ENCODE peak calls at places on chromosomes 4 and X, in eight cellular contexts. E is Panc1, Y is psoas muscle, A is PC-9, Q is pancreas, T is HepG2, U is spleen, B is left ventricle myocardium inferior. I is an unnamed sample.

GRCh38 chrX:153814591-153815315 is 15.6 kb downstream of the PDZD4 start:
- DNase-seq in E (no peak), Y (no peak), A (no peak), Q (no peak), T (no peak), U (peak; percentile 56), B (no peak), I (no peak)

GRCh38 chr4:103105558-103106356 is 6.1 kb upstream of the BDH2 start:
- DNase-seq in E (no peak), Y (no peak), A (no peak), Q (no peak), T (no peak), U (no peak), B (no peak), I (no peak)

GRCh38 chr4:119046263-119046662 is 89.4 kb upstream of the MYOZ2 start:
- DNase-seq in E (no peak), Y (peak; percentile 93), A (no peak), Q (no peak), T (no peak), U (no peak), B (peak; percentile 83), I (no peak)

GRCh38 chrX:72021975-72022374 is 109.7 kb downstream of the RTL5 start:
- DNase-seq in E (no peak), Y (no peak), A (no peak), Q (no peak), T (no peak), U (no peak), B (no peak), I (peak; percentile 33)

GRCh38 chr4:88897180-88897579 is 159.8 kb downstream of the FAM13A start:
- DNase-seq in E (no peak), Y (no peak), A (no peak), Q (no peak), T (no peak), U (no peak), B (no peak), I (no peak)

GRCh38 chr4:186710521-186711119 is 13.0 kb downstream of the FAT1 start:
- DNase-seq in E (no peak), Y (no peak), A (no peak), Q (no peak), T (peak; percentile 41), U (no peak), B (no peak), I (no peak)

GRCh38 chrX:136387951-136388502 is 87.3 kb downstream of the ADGRG4 start:
- DNase-seq in E (no peak), Y (no peak), A (no peak), Q (no peak), T (no peak), U (no peak), B (no peak), I (no peak)

GRCh38 chrX:20374866-20375530 is 108.3 kb upstream of the RPS6KA3 start:
- DNase-seq in E (no peak), Y (no peak), A (peak; percentile 67), Q (no peak), T (peak; percentile 59), U (no peak), B (no peak), I (no peak)

GRCh38 chrX:113966791-113967190 is 617.1 kb upstream of the HTR2C start:
- DNase-seq in E (no peak), Y (no peak), A (no peak), Q (no peak), T (no peak), U (no peak), B (no peak), I (no peak)

GRCh38 chrX:11137543-11138139 is 26.5 kb downstream of the HCCS start:
- DNase-seq in E (no peak), Y (no peak), A (no peak), Q (no peak), T (peak; percentile 1), U (no peak), B (no peak), I (no peak)

GRCh38 chr4:118981839-118982381 is 93.3 kb downstream of the SYNPO2 start:
- DNase-seq in E (peak; percentile 27), Y (no peak), A (peak; percentile 45), Q (peak; percentile 67), T (peak; percentile 56), U (no peak), B (no peak), I (peak; percentile 30)

GRCh38 chr4:57051100-57051499 is 59.1 kb downstream of the IGFBP7 start:
- DNase-seq in E (no peak), Y (no peak), A (no peak), Q (no peak), T (no peak), U (no peak), B (no peak), I (no peak)

GRCh38 chrX:68917799-68918198 is 89.0 kb downstream of the EFNB1 start:
- DNase-seq in E (no peak), Y (no peak), A (no peak), Q (no peak), T (no peak), U (no peak), B (no peak), I (no peak)

GRCh38 chrX:10570601-10571000 is 49.8 kb downstream of the MID1 start:
- DNase-seq in E (no peak), Y (no peak), A (no peak), Q (no peak), T (no peak), U (no peak), B (no peak), I (no peak)

GRCh38 chrX:103197721-103198306 is 17.1 kb upstream of the BEX4 start:
- DNase-seq in E (no peak), Y (no peak), A (no peak), Q (no peak), T (no peak), U (no peak), B (no peak), I (no peak)

GRCh38 chr4:35689866-35690265 is 554.4 kb downstream of the ARAP2 start:
- DNase-seq in E (no peak), Y (no peak), A (no peak), Q (no peak), T (no peak), U (no peak), B (no peak), I (no peak)

GRCh38 chr4:107991945-107992625 is 2.4 kb downstream of the HADH start:
- DNase-seq in E (no peak), Y (no peak), A (no peak), Q (no peak), T (no peak), U (no peak), B (no peak), I (no peak)

GRCh38 chr4:95268819-95269565 is 279.8 kb downstream of the UNC5C start:
- DNase-seq in E (no peak), Y (no peak), A (no peak), Q (no peak), T (no peak), U (no peak), B (no peak), I (no peak)

GRCh38 chr4:96164814-96165351 is 325.0 kb downstream of the PDHA2 start:
- DNase-seq in E (no peak), Y (no peak), A (no peak), Q (no peak), T (no peak), U (no peak), B (no peak), I (no peak)

GRCh38 chr4:154416183-154416543 is 75.4 kb downstream of the DCHS2 start:
- DNase-seq in E (no peak), Y (peak; percentile 53), A (no peak), Q (no peak), T (peak; percentile 10), U (no peak), B (peak; percentile 31), I (no peak)

GRCh38 chrX:101357166-101357795 is 8.7 kb upstream of the TIMM8A start:
- DNase-seq in E (no peak), Y (no peak), A (no peak), Q (peak; percentile 11), T (no peak), U (no peak), B (no peak), I (no peak)

GRCh38 chrX:46125139-46125538 is 420.1 kb downstream of the ZNF674 start:
- DNase-seq in E (no peak), Y (no peak), A (no peak), Q (no peak), T (no peak), U (no peak), B (no peak), I (no peak)

GRCh38 chrX:149877636-149878035 is 3.3 kb upstream of the MAGEA8 start:
- DNase-seq in E (peak; percentile 18), Y (no peak), A (peak; percentile 69), Q (no peak), T (no peak), U (no peak), B (no peak), I (no peak)

GRCh38 chrX:40175416-40176255 is 77.9 kb upstream of the BCOR start:
- DNase-seq in E (no peak), Y (peak; percentile 87), A (no peak), Q (peak; percentile 69), T (peak; percentile 47), U (peak; percentile 97), B (peak; percentile 74), I (peak; percentile 83)

GRCh38 chr4:86185659-86186058 is 174.2 kb downstream of the MAPK10 start:
- DNase-seq in E (no peak), Y (no peak), A (no peak), Q (no peak), T (no peak), U (no peak), B (no peak), I (no peak)

GRCh38 chrX:48022100-48022499 is 15.3 kb downstream of the SPACA5 start:
- DNase-seq in E (no peak), Y (no peak), A (no peak), Q (no peak), T (no peak), U (no peak), B (no peak), I (no peak)
- H3K4me3 ChIP-seq in E (no peak overlapping the region), Y (no peak overlapping the region), A (no peak overlapping the region), Q (no peak overlapping the region), T (no peak overlapping the region), U (no peak overlapping the region), B (peak overlapping the region; percentile 69), I (no peak overlapping the region)

GRCh38 chr4:1099270-1099669 is 14.1 kb downstream of the RNF212 start:
- DNase-seq in E (no peak), Y (no peak), A (no peak), Q (no peak), T (no peak), U (no peak), B (no peak), I (no peak)
- H3K27ac ChIP-seq in E (no peak overlapping the region), Y (no peak overlapping the region), A (no peak overlapping the region), Q (peak overlapping the region; percentile 81), T (no peak overlapping the region), U (no peak overlapping the region), B (no peak overlapping the region), I (no peak overlapping the region)

DNA sequence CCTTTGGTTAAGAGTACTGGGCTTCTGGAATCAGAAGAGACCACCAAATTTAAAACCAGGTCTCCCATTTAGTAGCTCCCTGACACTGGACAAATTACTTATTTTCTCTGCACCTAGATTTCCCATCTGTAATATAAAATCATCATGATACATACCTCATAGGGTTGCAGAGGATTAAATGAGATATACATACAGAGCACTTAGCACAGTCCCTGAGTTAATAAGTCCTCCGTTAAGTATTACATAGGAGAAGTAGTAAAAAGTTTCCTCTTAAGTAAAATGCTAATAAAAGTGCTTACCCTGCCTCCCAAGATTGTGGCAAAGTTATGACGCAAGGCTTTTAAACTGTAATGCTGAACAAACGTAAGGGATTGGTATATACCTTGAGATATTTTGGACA is 539 bp upstream of the CHIC1 start:
- DNase-seq in E (no peak), Y (no peak), A (peak; percentile 35), Q (no peak), T (no peak), U (no peak), B (no peak), I (no peak)
- H3K4me3 ChIP-seq in E (peak overlapping the region; percentile 89), Y (peak overlapping the region; percentile 63), A (peak overlapping the region; percentile 71), Q (peak overlapping the region; percentile 29), T (no peak overlapping the region), U (peak overlapping the region; percentile 45), B (peak overlapping the region; percentile 72), I (peak overlapping the region; percentile 93)

GRCh38 chrX:3461824-3462508 is 115.5 kb upstream of the MXRA5 start:
- DNase-seq in E (no peak), Y (no peak), A (no peak), Q (no peak), T (no peak), U (no peak), B (no peak), I (no peak)
- H3K27ac ChIP-seq in E (no peak overlapping the region), Y (no peak overlapping the region), A (no peak overlapping the region), Q (no peak overlapping the region), T (no peak overlapping the region), U (no peak overlapping the region), B (no peak overlapping the region), I (no peak overlapping the region)

I was measured in CD4-positive, CD25-positive, alpha-beta regulatory T cell.